ENCODE peak calls at places on chromosomes 3 and 15, in five cellular contexts. U is heart right ventricle, F is tibial artery, Q is lower lobe of right lung, R is HCT116. G is an unnamed sample.

GRCh38 chr3:193788189-193788946 is 195.4 kb downstream of the OPA1 start:
- DNase-seq in R (peak; percentile 51), U (peak; percentile 51), Q (peak; percentile 63), F (no peak), G (no peak)

GRCh38 chr15:52331490-52332240 is 36.1 kb upstream of the MYO5C start:
- DNase-seq in R (peak; percentile 10), F (no peak), U (no peak), Q (no peak), G (peak; percentile 74)

GRCh38 chr3:175066617-175067415 is 207.7 kb downstream of the NAALADL2 start:
- DNase-seq in U (no peak), R (no peak), F (no peak), Q (no peak), G (no peak)

GRCh38 chr3:175495331-175495730 is 636.2 kb downstream of the NAALADL2 start:
- DNase-seq in F (no peak), Q (no peak), U (no peak), R (no peak), G (no peak)

GRCh38 chr3:72380193-72380592 is 468.1 kb downstream of the SHQ1 start:
- DNase-seq in F (no peak), Q (no peak), U (no peak), R (no peak), G (no peak)

GRCh38 chr3:15007681-15008141 is 57.4 kb downstream of the MRPS25 start:
- DNase-seq in Q (no peak), R (no peak), U (no peak), F (no peak), G (no peak)

GRCh38 chr3:138365253-138365555 is 16.8 kb downstream of the MRAS start:
- DNase-seq in U (no peak), Q (no peak), R (no peak), F (peak; percentile 27), G (no peak)

GRCh38 chr3:134640378-134640777 is 10.4 kb downstream of the KY start:
- DNase-seq in R (no peak), F (no peak), U (no peak), Q (no peak), G (no peak)

GRCh38 chr3:99637381-99638111 is 848 bp upstream of the COL8A1 start:
- DNase-seq in U (peak; percentile 15), Q (no peak), R (no peak), F (peak; percentile 73), G (no peak)

GRCh38 chr15:80436511-80437307 is 32.5 kb downstream of the ARNT2 start:
- DNase-seq in Q (no peak), U (no peak), F (no peak), R (peak; percentile 70), G (no peak)

GRCh38 chr3:50652709-50653108 is 22.0 kb upstream of the DOCK3 start:
- DNase-seq in R (no peak), U (peak; percentile 52), F (no peak), Q (no peak), G (peak; percentile 54)

GRCh38 chr15:87781959-87782625 is 474.4 kb downstream of the NTRK3 start:
- DNase-seq in U (no peak), R (no peak), Q (no peak), F (no peak), G (no peak)

GRCh38 chr15:93823971-93824866 is 407.1 kb upstream of the MCTP2 start:
- DNase-seq in Q (no peak), U (no peak), F (no peak), R (no peak), G (no peak)

GRCh38 chr3:4814302-4814903 is 164.8 kb upstream of the BHLHE40 start:
- DNase-seq in Q (peak; percentile 60), U (peak; percentile 31), F (no peak), R (no peak), G (no peak)

GRCh38 chr3:104190681-104191080 is 1176.0 kb upstream of the ALCAM start:
- DNase-seq in U (no peak), R (no peak), Q (no peak), F (no peak), G (no peak)

GRCh38 chr3:44883999-44884431 is 9.6 kb downstream of the TGM4 start:
- DNase-seq in Q (no peak), U (no peak), R (peak; percentile 35), F (no peak), G (no peak)

GRCh38 chr15:47817825-47818681 is 100.7 kb downstream of the SEMA6D start:
- DNase-seq in Q (no peak), R (no peak), U (no peak), F (no peak), G (no peak)

GRCh38 chr15:89244512-89244869 is 712 bp downstream of the FANCI start:
- DNase-seq in Q (no peak), U (no peak), R (no peak), F (no peak), G (no peak)

GRCh38 chr15:95840004-95840403 is 490.5 kb upstream of the NR2F2 start:
- DNase-seq in U (peak; percentile 45), R (no peak), F (peak; percentile 92), Q (no peak), G (no peak)

GRCh38 chr3:162765524-162765923 is 1268.9 kb downstream of the OTOL1 start:
- DNase-seq in Q (no peak), R (no peak), F (peak; percentile 51), U (no peak), G (no peak)

GRCh38 chr15:69392352-69392751 is 21.8 kb upstream of the KIF23 start:
- DNase-seq in R (no peak), Q (no peak), F (peak; percentile 5), U (no peak), G (no peak)

GRCh38 chr15:99745687-99746086 is 12.4 kb upstream of the LYSMD4 start:
- DNase-seq in Q (no peak), F (no peak), R (no peak), U (no peak), G (no peak)

GRCh38 chr3:76147846-76148245 is 362.5 kb upstream of the ZNF717 start:
- DNase-seq in U (no peak), R (no peak), Q (no peak), F (no peak), G (no peak)

GRCh38 chr3:72011495-72011894 is 226.5 kb upstream of the PROK2 start:
- DNase-seq in F (no peak), R (no peak), Q (no peak), U (no peak), G (no peak)

GRCh38 chr3:198081421-198081844 is 121.4 kb downstream of the LMLN start:
- DNase-seq in F (no peak), Q (no peak), R (no peak), U (peak; percentile 13), G (no peak)

GRCh38 chr3:148075829-148076716 is 621.6 kb upstream of the AGTR1 start:
- DNase-seq in U (no peak), F (no peak), Q (no peak), R (peak; percentile 38), G (no peak)

GRCh38 chr3:162391301-162391700 is 894.7 kb downstream of the OTOL1 start:
- DNase-seq in R (no peak), Q (no peak), F (no peak), U (no peak), G (no peak)

GRCh38 chr3:112984485-112984884 is 6.3 kb upstream of the GTPBP8 start:
- DNase-seq in U (no peak), F (no peak), Q (no peak), R (no peak), G (peak; percentile 50)

GRCh38 chr3:112979244-112979832 is 4.4 kb upstream of the CD200R1 start:
- DNase-seq in Q (no peak), U (no peak), R (peak; percentile 13), F (no peak), G (peak; percentile 67)

GRCh38 chr3:112980080-112980479 is 5.2 kb upstream of the CD200R1 start:
- DNase-seq in R (no peak), F (no peak), U (no peak), Q (no peak), G (no peak)

GRCh38 chr3:112987710-112988334 is 3.0 kb upstream of the GTPBP8 start:
- DNase-seq in Q (no peak), U (no peak), R (no peak), F (no peak), G (no peak)

DNA sequence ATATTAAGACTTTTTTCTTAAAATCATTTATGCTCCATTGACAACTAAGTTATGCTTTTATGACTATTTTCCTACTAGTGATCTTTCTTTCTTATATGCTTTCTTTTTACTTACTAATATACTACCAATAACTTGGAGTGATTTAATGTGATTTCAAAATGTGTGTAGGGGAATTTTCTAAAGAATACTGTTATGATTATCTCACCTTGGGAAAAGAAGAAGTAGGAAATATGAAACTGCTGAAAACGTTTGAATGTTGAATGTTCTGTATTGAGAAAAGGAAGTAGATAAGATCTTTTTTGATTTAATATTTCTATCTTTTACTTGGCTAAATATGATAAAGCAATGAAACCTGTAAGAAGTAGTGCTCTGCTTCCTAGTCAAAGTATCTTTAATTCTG is 7.8 kb upstream of the CD200R1 start:
- DNase-seq in Q (no peak), U (no peak), F (no peak), R (no peak), G (no peak)
- H3K4me3 ChIP-seq in Q (no peak overlapping the region), U (no peak overlapping the region), F (no peak overlapping the region), R (no peak overlapping the region), G (no peak overlapping the region)

DNA sequence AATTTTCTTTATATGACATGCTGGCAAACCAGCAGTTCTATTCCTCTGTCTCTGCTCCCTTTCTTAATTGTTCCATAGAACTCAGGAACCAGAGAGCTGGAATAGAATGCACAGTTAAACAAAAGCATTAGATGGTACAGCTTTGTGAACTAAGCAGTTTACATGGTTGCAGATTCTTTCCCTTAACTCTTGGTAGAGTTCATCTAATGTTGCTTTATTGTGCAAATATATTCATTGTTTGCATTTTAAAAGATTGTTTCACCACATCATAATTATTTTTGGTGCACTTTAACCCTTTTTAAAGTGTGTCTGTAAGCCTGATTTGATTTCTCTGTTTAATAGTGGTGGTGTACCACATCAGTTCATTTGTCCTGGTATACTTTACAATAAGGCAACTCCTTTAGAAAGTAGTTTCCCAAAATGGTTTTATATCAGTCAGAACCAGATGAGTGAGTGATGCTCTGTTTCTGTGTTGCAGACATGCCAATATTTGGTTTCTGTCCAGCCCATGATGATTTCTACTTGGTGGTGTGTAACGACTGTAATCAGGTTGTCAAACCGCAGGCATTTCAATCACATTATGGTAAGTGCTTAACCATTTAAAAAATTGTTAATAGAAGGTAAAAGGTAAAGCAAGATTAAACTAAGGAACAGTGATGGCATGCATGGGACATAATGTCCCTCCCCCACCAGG is 39.9 kb upstream of the SCAANT1 start:
- DNase-seq in F (no peak), R (no peak), Q (no peak), U (no peak), G (no peak)
- H3K4me3 ChIP-seq in F (no peak overlapping the region), R (no peak overlapping the region), Q (no peak overlapping the region), U (no peak overlapping the region), G (no peak overlapping the region)

GRCh38 chr3:66884659-66885058 is 113.4 kb upstream of the KBTBD8 start:
- DNase-seq in R (no peak), F (no peak), Q (no peak), U (no peak), G (no peak)

GRCh38 chr3:66885326-66886000 is 112.6 kb upstream of the KBTBD8 start:
- DNase-seq in F (no peak), R (peak; percentile 40), U (no peak), Q (no peak), G (no peak)

GRCh38 chr3:66889758-66890576 is 108.1 kb upstream of the KBTBD8 start:
- DNase-seq in Q (no peak), R (no peak), U (no peak), F (no peak), G (no peak)
- H3K4me3 ChIP-seq in Q (no peak overlapping the region), R (no peak overlapping the region), U (no peak overlapping the region), F (no peak overlapping the region), G (peak overlapping the region; percentile 1)

DNA sequence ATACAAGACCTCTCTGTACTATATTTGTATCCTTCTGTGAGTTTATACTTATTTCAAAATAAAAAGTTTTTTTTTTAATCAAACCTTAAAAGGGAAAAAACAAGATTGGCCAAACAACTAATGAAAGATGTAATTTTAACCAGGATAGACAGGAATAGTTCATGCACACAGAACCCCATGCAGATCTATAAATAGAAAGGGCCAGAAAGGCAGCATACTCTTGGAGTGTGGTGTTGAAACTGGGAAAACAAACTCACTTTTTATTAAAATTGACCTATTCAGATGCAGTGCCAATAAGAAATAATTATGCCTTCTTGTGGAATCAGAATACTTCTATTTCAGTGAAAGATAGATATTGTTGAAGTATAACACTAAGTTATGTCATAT is 204.6 kb downstream of the PLCL2 start:
- DNase-seq in F (no peak), U (no peak), R (no peak), Q (no peak), G (no peak)
- H3K4me3 ChIP-seq in F (no peak overlapping the region), U (no peak overlapping the region), R (no peak overlapping the region), Q (no peak overlapping the region), G (no peak overlapping the region)

G was measured in CD4-positive, alpha-beta memory T cell.